ENCODE peak calls at places on chromosomes 7 and 10, in eight cellular contexts. X is skeletal muscle cell; R is T-helper 2 cell; Z is AG04449; S is central memory CD4-positive, alpha-beta T cell; N is cardiac septum; F is Caki2; C is activated CD4-positive, alpha-beta T cell treated with anti-CD3 and anti-CD28 coated beads for 48 hours. A is an unnamed sample.

GRCh38 chr7:68434857-68435256 is 1163.4 kb upstream of the AUTS2 start:
- DNase-seq in X (no peak), F (no peak), C (no peak), Z (no peak), N (no peak), S (no peak), R (no peak), A (no peak)

GRCh38 chr7:1101580-1102431 is 13.9 kb downstream of the GPER1 start:
- DNase-seq in Z (no peak), R (no peak), N (no peak), F (peak), C (no peak), S (no peak), X (no peak), A (no peak)

GRCh38 chr7:116021237-116021636 is 9.3 kb downstream of the TFEC start:
- DNase-seq in F (no peak), N (no peak), R (no peak), Z (no peak), S (no peak), X (no peak), C (no peak), A (no peak)

GRCh38 chr10:17802966-17803365 is 6.2 kb upstream of the MRC1 start:
- DNase-seq in X (no peak), F (no peak), N (no peak), C (no peak), R (no peak), Z (no peak), S (no peak), A (no peak)

GRCh38 chr10:8331896-8332729 is 277.6 kb downstream of the GATA3 start:
- DNase-seq in R (peak), Z (no peak), C (peak), F (peak), N (peak), S (peak), X (no peak), A (no peak)

GRCh38 chr10:22931948-22932347 is 4.1 kb downstream of the ARMC3 start:
- DNase-seq in S (no peak), F (peak), Z (no peak), N (no peak), C (no peak), X (peak), R (no peak), A (no peak)

GRCh38 chr10:71059943-71060342 is 152.4 kb upstream of the UNC5B start:
- DNase-seq in Z (no peak), R (no peak), F (no peak), S (no peak), X (no peak), C (no peak), N (no peak), A (peak)

GRCh38 chr7:80729586-80730320 is 91.3 kb downstream of the CD36 start:
- DNase-seq in C (no peak), Z (peak), N (no peak), F (no peak), R (no peak), X (no peak), S (no peak), A (no peak)

GRCh38 chr7:5692112-5692844 is 89.2 kb downstream of the RNF216 start:
- DNase-seq in N (peak), R (no peak), X (peak), S (no peak), Z (peak), F (peak), C (peak), A (no peak)

GRCh38 chr10:484441-484924 is 205.0 kb downstream of the DIP2C start:
- DNase-seq in S (peak), R (no peak), N (peak), X (no peak), Z (no peak), C (no peak), F (no peak), A (no peak)

GRCh38 chr7:41385996-41386395 is 316.9 kb downstream of the INHBA start:
- DNase-seq in F (no peak), N (no peak), R (no peak), S (no peak), X (no peak), C (no peak), Z (no peak), A (no peak)

GRCh38 chr10:99358101-99358500 is 28.9 kb downstream of the CNNM1 start:
- DNase-seq in Z (no peak), C (no peak), R (no peak), F (peak), N (no peak), X (no peak), S (no peak), A (no peak)

GRCh38 chr7:7438851-7439250 is 96.8 kb downstream of the COL28A1 start:
- DNase-seq in X (peak), Z (peak), N (no peak), S (no peak), F (peak), C (peak), R (no peak), A (no peak)

GRCh38 chr10:73850205-73850604 is 24.1 kb downstream of the CAMK2G start:
- DNase-seq in Z (no peak), N (no peak), R (no peak), X (no peak), S (no peak), C (no peak), F (no peak), A (no peak)

GRCh38 chr7:151008511-151009323 is 15.6 kb downstream of the ATG9B start:
- DNase-seq in N (no peak), Z (no peak), C (peak), R (peak), F (peak), X (no peak), S (peak), A (no peak)

GRCh38 chr10:49601857-49602256 is 8.3 kb upstream of the SLC18A3 start:
- DNase-seq in S (no peak), R (no peak), X (no peak), Z (no peak), N (peak), C (no peak), F (peak), A (no peak)

GRCh38 chr7:44894881-44895600 is 9.7 kb upstream of the PURB start:
- DNase-seq in X (peak), S (no peak), C (no peak), Z (no peak), R (no peak), N (no peak), F (no peak), A (no peak)

GRCh38 chr7:32140540-32140939 is 70.3 kb upstream of the PDE1C start:
- DNase-seq in S (no peak), N (no peak), Z (no peak), F (no peak), X (no peak), R (no peak), C (no peak), A (no peak)

GRCh38 chr10:3774018-3774813 is 10.8 kb downstream of the KLF6 start:
- DNase-seq in R (no peak), S (no peak), Z (no peak), N (no peak), C (no peak), X (no peak), F (no peak), A (no peak)

GRCh38 chr10:17025444-17026295 is 103.9 kb downstream of the CUBN start:
- DNase-seq in X (peak), F (peak), Z (peak), S (peak), C (peak), R (no peak), N (no peak), A (no peak)

GRCh38 chr7:108454674-108455523 is 1.3 kb downstream of the NRCAM start:
- DNase-seq in R (no peak), Z (no peak), C (peak), S (no peak), F (peak), X (no peak), N (no peak), A (peak)

GRCh38 chr7:29976265-29976664 is 13.3 kb downstream of the SCRN1 start:
- DNase-seq in C (no peak), N (no peak), X (no peak), S (no peak), Z (no peak), F (no peak), R (no peak), A (no peak)

GRCh38 chr7:92798517-92799249 is 37.7 kb downstream of the CDK6 start:
- DNase-seq in X (no peak), N (no peak), Z (no peak), C (no peak), S (no peak), R (no peak), F (no peak), A (no peak)

GRCh38 chr10:50326757-50327701 is 75.7 kb upstream of the ASAH2 start:
- DNase-seq in R (no peak), X (peak), Z (peak), F (no peak), N (no peak), C (no peak), S (no peak), A (no peak)

GRCh38 chr10:21165489-21165888 is 268.4 kb upstream of the NEBL start:
- DNase-seq in R (no peak), N (no peak), F (no peak), C (no peak), S (no peak), Z (no peak), X (no peak), A (no peak)

GRCh38 chr10:97566338-97566986 is 6.1 kb upstream of the ANKRD2 start:
- DNase-seq in F (no peak), N (no peak), R (no peak), C (no peak), Z (no peak), S (no peak), X (no peak), A (no peak)

GRCh38 chr7:148620749-148621372 is 30.3 kb downstream of the C7orf33 start:
- DNase-seq in N (no peak), S (no peak), Z (no peak), F (peak), X (no peak), R (no peak), C (no peak), A (no peak)

GRCh38 chr10:132774905-132775863 is 10.8 kb downstream of the NKX6-2 start:
- DNase-seq in F (peak), R (no peak), S (no peak), C (no peak), Z (no peak), X (no peak), N (no peak), A (peak)

GRCh38 chr10:4687397-4687796 is 138.6 kb upstream of the AKR1E2 start:
- DNase-seq in F (no peak), C (no peak), R (no peak), X (no peak), N (no peak), Z (no peak), S (no peak), A (no peak)

GRCh38 chr7:29900745-29901144 is 88.9 kb downstream of the SCRN1 start:
- DNase-seq in C (no peak), X (no peak), S (no peak), R (no peak), Z (no peak), F (no peak), N (no peak), A (no peak)

GRCh38 chr10:34305189-34305588 is 509.9 kb downstream of the PARD3 start:
- DNase-seq in Z (no peak), S (no peak), X (no peak), F (no peak), R (no peak), N (no peak), C (peak), A (no peak)

GRCh38 chr7:69211739-69212138 is 386.5 kb upstream of the AUTS2 start:
- DNase-seq in Z (no peak), S (no peak), X (no peak), F (no peak), C (no peak), N (no peak), R (no peak), A (no peak)

GRCh38 chr7:142711722-142712616 is 37.3 kb upstream of the PRSS1 start:
- DNase-seq in N (no peak), R (no peak), S (no peak), X (no peak), Z (no peak), F (peak), C (peak), A (no peak)

GRCh38 chr10:89158446-89158845 is 48.7 kb downstream of the CH25H start:
- DNase-seq in R (no peak), N (no peak), S (no peak), F (no peak), C (no peak), X (peak), Z (peak), A (no peak)